ENCODE peak calls at places on chromosomes 11 and 22, in eight cellular contexts. M, W, E, Q, A, T, C and F are unnamed samples.

GRCh38 chr11:119367661-119368120 is 13.8 kb downstream of the USP2 start:
- DNase-seq in Q (no peak), W (no peak), A (peak), C (peak), T (no peak), E (no peak), M (no peak), F (no peak)

GRCh38 chr11:34640050-34640971 is 19.4 kb downstream of the EHF start:
- DNase-seq in W (no peak), C (no peak), T (no peak), A (peak), E (no peak), Q (no peak), M (no peak), F (no peak)

GRCh38 chr11:132648841-132649240 is 883.5 kb downstream of the OPCML start:
- DNase-seq in W (no peak), M (no peak), T (no peak), Q (no peak), E (no peak), C (no peak), A (no peak), F (no peak)

GRCh38 chr22:33640900-33641299 is 279.4 kb downstream of the LARGE1 start:
- DNase-seq in W (no peak), E (peak), T (no peak), C (no peak), M (no peak), A (no peak), Q (no peak), F (no peak)

GRCh38 chr11:36713715-36714114 is 115.7 kb upstream of the RAG2 start:
- DNase-seq in Q (no peak), C (no peak), M (no peak), T (no peak), W (no peak), E (no peak), A (peak), F (no peak)

GRCh38 chr11:117822031-117822521 is 2.5 kb downstream of the FXYD2 start:
- DNase-seq in Q (no peak), A (peak), E (no peak), M (no peak), W (no peak), T (no peak), C (peak), F (no peak)

GRCh38 chr11:117986981-117987495 is 844 bp downstream of the IL10RA start:
- DNase-seq in T (no peak), E (no peak), W (no peak), Q (no peak), A (peak), M (no peak), C (no peak), F (no peak)

GRCh38 chr11:16776716-16777115 is 38.3 kb downstream of the C11orf58 start:
- DNase-seq in M (no peak), W (no peak), C (no peak), T (no peak), Q (no peak), E (no peak), A (no peak), F (peak)

GRCh38 chr11:9663699-9664275 is at the start of gene SWAP70:
- DNase-seq in E (peak), W (peak), Q (peak), T (peak), C (peak), A (peak), M (peak), F (peak)

GRCh38 chr11:102254047-102254446 is 63.2 kb upstream of the BIRC3 start:
- DNase-seq in W (peak), A (no peak), E (no peak), C (no peak), Q (no peak), M (no peak), T (no peak), F (no peak)

GRCh38 chr22:37951305-37951704 is 2.1 kb downstream of the C22orf23 start:
- DNase-seq in C (no peak), Q (no peak), A (no peak), T (no peak), W (no peak), M (no peak), E (no peak), F (no peak)

GRCh38 chr11:6610591-6610990 is 1.4 kb downstream of the TAF10 start:
- DNase-seq in E (no peak), W (no peak), A (no peak), M (no peak), C (no peak), T (no peak), Q (no peak), F (no peak)

GRCh38 chr11:47915407-47916137 is 64.8 kb upstream of the PTPRJ start:
- DNase-seq in T (no peak), M (no peak), Q (no peak), W (no peak), E (no peak), C (no peak), A (no peak), F (no peak)

GRCh38 chr22:43889366-43890253 is 2.2 kb downstream of the PNPLA5 start:
- DNase-seq in C (peak), M (no peak), A (no peak), E (no peak), W (no peak), T (no peak), Q (no peak), F (no peak)

GRCh38 chr11:44944181-44944852 is 6.4 kb downstream of the TP53I11 start:
- DNase-seq in A (no peak), Q (no peak), E (no peak), M (no peak), T (no peak), C (peak), W (no peak), F (no peak)

GRCh38 chr11:67434395-67434881 is 3.0 kb downstream of the PTPRCAP start:
- DNase-seq in W (no peak), M (no peak), C (no peak), T (no peak), Q (no peak), E (peak), A (no peak), F (no peak)

GRCh38 chr11:11577246-11577855 is 44.5 kb downstream of the GALNT18 start:
- DNase-seq in C (no peak), E (peak), M (no peak), Q (no peak), A (no peak), W (no peak), T (no peak), F (peak)

GRCh38 chr11:14065153-14065552 is 102.6 kb downstream of the SPON1 start:
- DNase-seq in C (no peak), W (no peak), E (no peak), A (no peak), T (no peak), Q (no peak), M (no peak), F (no peak)

GRCh38 chr11:14015711-14016110 is 53.2 kb downstream of the SPON1 start:
- DNase-seq in C (no peak), Q (no peak), W (peak), E (no peak), T (peak), M (no peak), A (no peak), F (peak)

GRCh38 chr22:38316340-38317236 is 645 bp downstream of the CSNK1E start:
- DNase-seq in C (peak), T (no peak), W (no peak), A (peak), M (no peak), E (peak), Q (no peak), F (no peak)

GRCh38 chr11:106400949-106401545 is 323.6 kb downstream of the AASDHPPT start:
- DNase-seq in M (no peak), A (no peak), C (no peak), E (no peak), Q (no peak), W (no peak), T (no peak), F (no peak)

GRCh38 chr11:109708184-109708583 is 286.2 kb downstream of the C11orf87 start:
- DNase-seq in M (no peak), E (no peak), T (no peak), W (no peak), C (no peak), Q (no peak), A (no peak), F (no peak)

GRCh38 chr22:18065256-18065655 is 12.5 kb upstream of the PEX26 start:
- DNase-seq in M (no peak), C (no peak), A (no peak), E (peak), W (no peak), T (no peak), Q (no peak), F (no peak)

GRCh38 chr11:14314127-14314526 is 44.9 kb downstream of the RRAS2 start:
- DNase-seq in E (no peak), T (no peak), W (no peak), M (no peak), Q (no peak), C (no peak), A (no peak), F (no peak)

GRCh38 chr22:45159652-45160462 is 3.9 kb upstream of the NUP50 start:
- DNase-seq in Q (no peak), A (no peak), M (no peak), T (no peak), E (no peak), C (no peak), W (no peak), F (no peak)

GRCh38 chr22:39522567-39523300 is 2.4 kb downstream of the ATF4 start:
- DNase-seq in T (no peak), E (no peak), M (no peak), C (peak), Q (no peak), A (peak), W (no peak), F (no peak)

GRCh38 chr11:17343907-17344306 is 7.7 kb upstream of the NCR3LG1 start:
- DNase-seq in M (no peak), A (no peak), T (no peak), Q (no peak), C (no peak), E (no peak), W (peak), F (no peak)

GRCh38 chr22:17483670-17484372 is 79.5 kb upstream of the SLC25A18 start:
- DNase-seq in A (peak), Q (no peak), T (no peak), E (no peak), W (no peak), C (no peak), M (no peak), F (no peak)

GRCh38 chr11:80899381-80899780 is 1458.6 kb upstream of the TENM4 start:
- DNase-seq in M (no peak), W (no peak), T (no peak), A (no peak), C (no peak), Q (no peak), E (no peak), F (no peak)

GRCh38 chr11:88231894-88232482 is 56.7 kb upstream of the RAB38 start:
- DNase-seq in M (no peak), A (peak), Q (peak), T (peak), W (no peak), C (no peak), E (no peak), F (no peak)

GRCh38 chr11:44564653-44565007 is 833 bp upstream of the CD82 start:
- DNase-seq in T (no peak), C (peak), E (no peak), M (peak), A (no peak), W (no peak), Q (no peak), F (peak)

GRCh38 chr22:36872866-36873498 is 12.2 kb downstream of the NCF4 start:
- DNase-seq in T (no peak), W (no peak), C (no peak), M (no peak), E (no peak), A (no peak), Q (no peak), F (no peak)

GRCh38 chr11:122822241-122822640 is 16.1 kb upstream of the CRTAM start:
- DNase-seq in Q (no peak), T (no peak), M (no peak), W (no peak), A (no peak), C (no peak), E (no peak), F (no peak)

GRCh38 chr11:86592659-86593451 is 79.6 kb downstream of the ME3 start:
- DNase-seq in M (no peak), C (no peak), E (no peak), Q (peak), W (peak), A (peak), T (no peak), F (peak)

GRCh38 chr11:59708537-59708936 is 5.1 kb downstream of the OR10V1 start:
- DNase-seq in M (no peak), T (no peak), W (no peak), E (no peak), C (no peak), Q (no peak), A (no peak), F (no peak)

GRCh38 chr11:44928807-44929206 is 21.9 kb downstream of the TP53I11 start:
- DNase-seq in C (no peak), M (no peak), W (no peak), A (no peak), E (no peak), T (no peak), Q (no peak), F (no peak)

GRCh38 chr11:117199061-117199915 is at the start of gene TAGLN:
- DNase-seq in T (peak), Q (no peak), C (peak), M (no peak), A (no peak), W (no peak), E (peak), F (peak)

GRCh38 chr11:20020198-20020597 is 140.1 kb downstream of the DBX1 start:
- DNase-seq in A (no peak), W (no peak), Q (no peak), T (no peak), C (no peak), M (no peak), E (no peak), F (no peak)
- H3K4me3 ChIP-seq in A (no peak), W (no peak), Q (no peak), T (no peak), C (no peak), M (no peak), E (no peak), F (no peak)

GRCh38 chr22:25069426-25069757 is 116.9 kb downstream of the KIAA1671 start:
- DNase-seq in M (no peak), E (no peak), T (no peak), Q (no peak), C (no peak), W (no peak), A (no peak), F (no peak)
- H3K4me3 ChIP-seq in M (no peak), E (no peak), T (no peak), Q (no peak), C (no peak), W (no peak), A (no peak), F (no peak)

GRCh38 chr11:124751391-124751740 is 689 bp downstream of the VSIG2 start:
- DNase-seq in C (no peak), A (no peak), M (peak), W (no peak), Q (no peak), T (no peak), E (peak), F (no peak)
- H3K4me3 ChIP-seq in C (no peak), A (no peak), M (no peak), W (no peak), Q (no peak), T (no peak), E (peak), F (no peak)

DNA sequence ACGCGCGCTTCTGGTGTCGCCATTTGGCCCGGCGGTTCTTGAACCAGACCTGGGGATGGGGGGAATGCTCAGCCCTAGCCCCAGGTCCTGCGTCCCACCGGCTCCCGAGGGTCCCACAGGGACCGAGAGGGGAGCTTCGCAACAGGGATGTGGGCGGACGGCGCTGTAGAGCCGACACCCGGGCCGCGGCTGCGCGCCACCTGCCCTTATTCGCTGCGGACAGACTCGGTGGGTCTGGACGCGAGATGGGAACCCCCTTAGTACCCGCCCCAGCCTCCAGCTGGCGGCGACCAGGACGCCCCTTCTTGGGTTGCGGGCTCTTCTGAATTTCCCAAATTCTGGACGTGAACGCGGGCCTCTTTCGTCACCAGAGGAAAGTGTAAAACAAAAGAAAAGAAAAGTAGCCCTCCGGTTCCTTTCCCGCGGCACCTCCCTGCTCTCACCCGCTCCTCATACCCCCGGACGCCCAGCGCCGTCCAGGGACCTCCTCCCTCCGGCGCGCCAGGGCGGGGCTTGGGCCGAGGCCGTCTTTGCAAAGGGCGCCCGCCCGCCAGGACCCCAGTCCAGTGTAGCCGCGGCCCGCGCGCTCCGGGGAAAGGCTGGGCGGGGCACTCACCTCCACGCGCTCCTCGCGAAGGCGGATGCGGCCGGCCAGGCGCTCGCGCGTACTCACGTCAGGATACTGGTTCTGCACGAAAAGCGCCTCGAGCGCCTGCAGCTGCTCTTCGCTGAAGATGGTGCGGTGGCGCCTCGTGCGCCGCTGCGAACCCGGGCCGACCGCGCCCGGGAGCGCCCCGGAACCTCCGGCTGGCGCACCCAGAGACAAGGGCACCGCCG is 827 bp downstream of the GSC2 start:
- DNase-seq in Q (no peak), A (peak), M (no peak), T (no peak), C (no peak), W (no peak), E (peak), F (no peak)
- H3K4me3 ChIP-seq in Q (no peak), A (no peak), M (peak), T (peak), C (peak), W (no peak), E (peak), F (no peak)

GRCh38 chr11:22829231-22830081 is at the start of gene SVIP:
- DNase-seq in C (peak), W (peak), A (peak), M (peak), E (peak), Q (peak), T (peak), F (peak)
- H3K4me3 ChIP-seq in C (peak), W (peak), A (peak), M (peak), E (peak), Q (peak), T (peak), F (peak)

GRCh38 chr22:35838849-35839646 is 121.4 kb downstream of the APOL5 start:
- DNase-seq in E (no peak), Q (no peak), T (peak), A (no peak), W (peak), C (no peak), M (no peak), F (peak)

GRCh38 chr22:35835267-35835997 is 117.8 kb downstream of the APOL5 start:
- DNase-seq in Q (no peak), T (no peak), M (no peak), E (no peak), A (no peak), W (peak), C (no peak), F (no peak)

GRCh38 chr22:35835998-35836691 is 118.5 kb downstream of the APOL5 start:
- DNase-seq in M (no peak), W (peak), C (no peak), E (no peak), T (peak), A (no peak), Q (peak), F (peak)

GRCh38 chr22:35839811-35840739 is 122.4 kb downstream of the APOL5 start:
- DNase-seq in C (peak), M (peak), Q (peak), W (peak), E (peak), A (no peak), T (peak), F (peak)

GRCh38 chr22:35837328-35837727 is 119.7 kb downstream of the APOL5 start:
- DNase-seq in M (no peak), Q (no peak), T (no peak), A (no peak), W (no peak), C (no peak), E (no peak), F (no peak)
- H3K4me3 ChIP-seq in M (no peak), Q (peak), T (no peak), A (no peak), W (no peak), C (peak), E (no peak), F (peak)